ENCODE peak calls at places on chromosome 17, in four cellular contexts. A is GM12878, H is HepG2, Q is K562. C is an unnamed sample.

GRCh38 chr17:50148226-50149098 is 2.0 kb downstream of the PPP1R9B start:
- DNase-seq in A (peak), H (peak), Q (peak), C (peak)

GRCh38 chr17:17847102-17847501 is 10.3 kb upstream of the SREBF1 start:
- DNase-seq in A (no peak), H (no peak), Q (no peak), C (no peak)

GRCh38 chr17:8894673-8895578 is 27.5 kb upstream of the PIK3R6 start:
- DNase-seq in A (peak), H (peak), Q (peak), C (peak)

GRCh38 chr17:70622382-70623260 is 453.3 kb downstream of the KCNJ2 start:
- DNase-seq in A (no peak), H (no peak), Q (peak), C (peak)

GRCh38 chr17:18139949-18140348 is 31.4 kb downstream of the MYO15A start:
- DNase-seq in A (no peak), H (peak), Q (peak), C (peak)

GRCh38 chr17:80106176-80106575 is 4.8 kb downstream of the GAA start:
- DNase-seq in A (no peak), H (no peak), Q (no peak), C (no peak)

GRCh38 chr17:45262516-45263476 is 902 bp upstream of the SPATA32 start:
- DNase-seq in A (no peak), H (no peak), Q (no peak), C (peak)

GRCh38 chr17:76678330-76678729 is 32.4 kb downstream of the MXRA7 start:
- DNase-seq in A (no peak), H (no peak), Q (no peak), C (no peak)

GRCh38 chr17:45248132-45248936 is 13.6 kb downstream of the SPATA32 start:
- DNase-seq in A (no peak), H (no peak), Q (peak), C (peak)

GRCh38 chr17:50420419-50421112 is 5.5 kb upstream of the ACSF2 start:
- DNase-seq in A (no peak), H (peak), Q (no peak), C (no peak)

GRCh38 chr17:9684955-9685621 is 39.8 kb downstream of the USP43 start:
- DNase-seq in A (no peak), H (peak), Q (no peak), C (peak)

GRCh38 chr17:80908776-80909175 is 82.9 kb upstream of the CHMP6 start:
- DNase-seq in A (no peak), H (no peak), Q (no peak), C (no peak)

GRCh38 chr17:81860756-81861568 is 627 bp upstream of the P4HB start:
- DNase-seq in A (peak), H (peak), Q (peak), C (peak)

GRCh38 chr17:36691606-36692005 is 90.2 kb downstream of the MRM1 start:
- DNase-seq in A (no peak), H (no peak), Q (no peak), C (no peak)

GRCh38 chr17:19523690-19524089 is 10.0 kb upstream of the SLC47A1 start:
- DNase-seq in A (no peak), H (no peak), Q (no peak), C (no peak)

GRCh38 chr17:7477392-7478275 is 1.8 kb downstream of the ZBTB4 start:
- DNase-seq in A (no peak), H (peak), Q (no peak), C (no peak)

GRCh38 chr17:796609-797008 is 14.5 kb downstream of the MRM3 start:
- DNase-seq in A (no peak), H (no peak), Q (no peak), C (no peak)

GRCh38 chr17:82230627-82231311 is 1.9 kb downstream of the SLC16A3 start:
- DNase-seq in A (no peak), H (peak), Q (peak), C (peak)

GRCh38 chr17:45812102-45812501 is 28.0 kb downstream of the CRHR1 start:
- DNase-seq in A (no peak), H (peak), Q (peak), C (peak)

GRCh38 chr17:10120749-10121148 is 77.7 kb downstream of the GAS7 start:
- DNase-seq in A (no peak), H (no peak), Q (no peak), C (no peak)

GRCh38 chr17:78762007-78762406 is 20.1 kb downstream of the CYTH1 start:
- DNase-seq in A (no peak), H (no peak), Q (no peak), C (no peak)

GRCh38 chr17:66952681-66953638 is 11.5 kb upstream of the CACNG4 start:
- DNase-seq in A (no peak), H (no peak), Q (no peak), C (no peak)

GRCh38 chr17:78131172-78132085 is 858 bp downstream of the TMC8 start:
- DNase-seq in A (no peak), H (no peak), Q (no peak), C (no peak)

GRCh38 chr17:45098869-45099616 is 33.3 kb downstream of the PLCD3 start:
- DNase-seq in A (no peak), H (peak), Q (peak), C (peak)

DNA sequence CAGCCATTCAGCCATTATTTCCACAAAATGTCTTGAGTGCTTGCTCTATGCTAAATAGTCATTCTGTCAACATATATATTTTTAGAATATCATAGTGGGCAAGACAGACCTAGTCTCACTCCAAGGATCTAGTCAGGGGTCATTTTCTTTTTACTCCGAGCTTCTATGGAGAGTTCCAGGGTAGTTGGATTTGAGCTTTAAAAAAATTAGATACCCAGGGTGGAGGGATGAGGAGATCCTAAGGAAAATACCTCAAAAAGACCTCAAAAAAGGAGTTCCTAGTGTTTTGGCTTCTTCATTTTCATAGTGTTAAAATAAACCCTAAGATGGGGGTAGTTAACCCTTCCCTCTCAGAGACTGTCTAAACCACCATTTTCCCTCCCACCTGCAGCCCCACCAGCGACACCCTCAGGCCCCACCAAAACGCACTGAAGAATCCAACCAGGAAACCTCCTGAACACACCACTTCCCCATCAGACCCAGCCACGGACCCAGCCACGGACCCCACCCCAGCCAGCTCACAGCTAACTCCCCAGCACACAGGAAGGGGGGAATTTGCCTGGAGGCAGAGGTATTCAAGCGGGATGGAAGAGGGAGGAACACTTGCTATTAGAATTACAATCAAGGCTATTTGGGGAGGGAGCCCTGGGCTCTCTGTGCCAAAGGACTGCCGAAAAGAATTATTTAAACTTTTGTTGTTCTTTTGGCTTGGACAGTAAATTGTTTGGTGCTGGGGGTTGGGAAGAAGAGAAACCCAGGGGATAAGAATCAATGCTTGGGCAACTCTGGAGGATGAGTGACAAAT is 2.2 kb downstream of the ETV4 start:
- DNase-seq in A (no peak), H (peak), Q (peak), C (no peak)
- TF ChIP-seq POLR2AphosphoS2 in A (no peak), H (no peak), Q (no peak), C (no peak)

GRCh38 chr17:64494121-64494520 is 2.7 kb downstream of the POLG2 start:
- DNase-seq in A (no peak), H (no peak), Q (no peak), C (no peak)

GRCh38 chr17:64488301-64488700 is 8.6 kb downstream of the POLG2 start:
- DNase-seq in A (no peak), H (no peak), Q (no peak), C (no peak)

GRCh38 chr17:64491995-64492394 is 4.9 kb downstream of the POLG2 start:
- DNase-seq in A (no peak), H (no peak), Q (no peak), C (no peak)

GRCh38 chr17:64492481-64493109 is 4.3 kb downstream of the POLG2 start:
- DNase-seq in A (no peak), H (no peak), Q (peak), C (no peak)

DNA sequence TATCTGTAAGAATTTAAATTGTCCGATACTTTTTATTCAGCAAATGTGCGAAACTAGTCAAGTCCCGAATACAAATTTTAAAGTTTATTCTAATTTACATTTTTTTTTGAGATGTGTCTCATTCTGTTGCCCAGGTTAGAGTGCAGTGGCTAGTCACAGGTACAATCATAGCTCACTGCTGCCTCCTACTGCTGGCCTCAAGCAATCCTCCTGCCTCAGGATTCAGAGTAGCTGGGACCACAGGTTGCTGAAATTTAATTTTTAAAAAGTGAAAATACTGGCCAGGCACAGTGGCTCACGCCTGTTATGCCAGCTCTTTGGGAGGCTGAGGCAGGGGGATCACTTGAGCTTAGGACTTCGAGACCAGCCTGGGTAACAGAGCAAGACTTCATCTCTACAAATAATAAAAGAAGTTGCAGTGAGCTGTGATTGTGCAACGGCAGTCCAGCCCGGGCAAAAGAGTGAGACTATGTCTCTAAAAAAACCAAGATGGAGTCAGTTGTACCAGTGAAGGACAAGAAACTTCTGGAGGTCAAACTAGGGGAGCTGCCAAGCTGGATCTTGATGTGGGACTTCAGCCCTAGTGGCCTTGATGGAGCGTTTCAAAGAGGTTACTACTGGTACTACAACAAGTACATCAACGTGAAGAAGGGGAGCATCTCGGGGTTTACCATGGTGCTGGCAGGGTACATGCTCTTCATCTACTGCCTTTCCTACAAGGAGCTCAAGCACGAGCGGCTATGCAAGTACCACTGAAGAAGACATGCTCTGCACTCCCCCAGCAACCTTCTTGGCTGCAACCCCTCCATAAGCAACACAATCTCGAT is 5.6 kb downstream of the POLG2 start:
- DNase-seq in A (no peak), H (peak), Q (no peak), C (no peak)
- TF ChIP-seq POLR2AphosphoS2 in A (no peak), H (no peak), Q (no peak), C (no peak)

GRCh38 chr17:59565171-59565958 is at the start of gene DHX40:
- DNase-seq in A (peak), H (peak), Q (peak), C (peak)

GRCh38 chr17:59558039-59558438 is 7.4 kb upstream of the DHX40 start:
- DNase-seq in A (no peak), H (no peak), Q (no peak), C (no peak)

GRCh38 chr17:59565959-59566324 is 532 bp downstream of the DHX40 start:
- DNase-seq in A (no peak), H (peak), Q (peak), C (peak)

GRCh38 chr17:59558953-59559352 is 6.5 kb upstream of the DHX40 start:
- DNase-seq in A (no peak), H (peak), Q (no peak), C (no peak)

GRCh38 chr17:59561042-59561441 is 4.4 kb upstream of the DHX40 start:
- DNase-seq in A (no peak), H (peak), Q (peak), C (peak)
- TF ChIP-seq POLR2AphosphoS2 in A (no peak), H (no peak), Q (no peak), C (no peak)

DNA sequence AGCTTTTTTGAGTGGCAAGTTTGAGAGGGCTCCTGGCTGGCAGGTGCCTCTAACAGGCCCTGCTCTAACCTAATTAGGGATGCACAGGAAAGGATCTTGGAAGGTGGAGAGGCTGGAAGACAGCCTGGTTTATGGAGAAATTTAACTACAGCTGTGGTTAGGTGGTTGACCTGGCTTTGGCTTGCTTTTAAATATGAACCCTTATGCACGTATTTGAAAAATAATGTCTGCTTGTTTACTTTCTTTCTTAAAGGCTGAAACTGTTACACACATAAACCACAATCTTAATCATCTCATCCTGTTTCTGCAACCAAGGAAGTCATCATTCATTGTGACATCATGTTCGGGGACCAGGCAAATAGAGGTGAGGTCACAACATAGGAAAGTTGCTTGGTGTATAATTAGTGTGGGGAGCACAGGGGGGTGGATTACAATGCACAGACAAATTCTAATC is 23.1 kb upstream of the DHRS13 start:
- DNase-seq in A (peak), H (no peak), Q (no peak), C (no peak)
- TF ChIP-seq POLR2AphosphoS2 in A (no peak), H (no peak), Q (no peak), C (no peak)

GRCh38 chr17:27244481-27245223 is 49.3 kb upstream of the WSB1 start:
- DNase-seq in A (no peak), H (peak), Q (no peak), C (no peak)

GRCh38 chr17:27242951-27243350 is 51.0 kb upstream of the WSB1 start:
- DNase-seq in A (no peak), H (no peak), Q (no peak), C (no peak)

GRCh38 chr17:27245230-27245696 is 48.7 kb upstream of the WSB1 start:
- DNase-seq in A (peak), H (peak), Q (peak), C (peak)

GRCh38 chr17:27246537-27246936 is 47.4 kb upstream of the WSB1 start:
- DNase-seq in A (no peak), H (no peak), Q (no peak), C (no peak)

DNA sequence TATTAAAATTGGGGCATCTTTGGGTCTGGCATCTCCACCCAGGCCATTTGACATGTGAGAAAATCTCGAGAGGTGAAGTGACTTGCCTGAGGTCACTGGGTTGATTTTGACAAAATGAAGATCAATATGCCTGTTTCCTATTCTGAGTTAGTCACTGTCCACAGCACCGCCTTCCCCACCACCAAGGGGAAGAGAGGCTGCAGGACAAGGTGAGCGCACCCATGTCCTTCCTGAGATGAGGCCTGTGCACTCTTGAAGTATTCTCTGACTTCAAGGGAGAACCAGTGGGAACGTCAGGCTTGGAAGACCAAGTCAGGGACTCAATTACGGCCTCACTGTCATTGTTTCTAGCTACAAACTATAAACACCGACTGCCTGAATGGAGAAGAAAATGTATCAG is 49.9 kb upstream of the WSB1 start:
- DNase-seq in A (no peak), H (no peak), Q (no peak), C (no peak)
- TF ChIP-seq POLR2AphosphoS2 in A (no peak), H (no peak), Q (no peak), C (no peak)

C was measured in A549.